ENCODE peak calls at places on chromosomes 2 and 18, in eight cellular contexts. Q is HCT116, B is H9, E is fibroblast of lung, V is neural progenitor cell, A is endothelial cell of umbilical vein, X is HepG2, R is SK-N-SH. C is an unnamed sample. For H4K20me1 and H3K4me1, the result is how much of the 10 kb centered on the place peaks cover.

GRCh38 chr2:165067958-165068612 is 112.8 kb upstream of the SLC38A11 start:
- DNase-seq in X (no peak), B (peak), A (peak), R (peak), V (peak), E (peak), Q (no peak), C (no peak)

GRCh38 chr2:210756821-210757220 is 200.4 kb downstream of the CPS1 start:
- DNase-seq in R (no peak), E (peak), A (no peak), V (no peak), B (no peak), Q (no peak), X (no peak), C (no peak)

GRCh38 chr2:3483986-3484960 is 35.1 kb downstream of the ADI1 start:
- DNase-seq in E (no peak), B (no peak), X (no peak), V (no peak), Q (no peak), R (peak), A (no peak), C (no peak)

GRCh38 chr2:62340981-62341624 is 145.2 kb downstream of the B3GNT2 start:
- DNase-seq in R (peak), X (no peak), B (no peak), Q (no peak), E (peak), V (no peak), A (no peak), C (peak)

GRCh38 chr2:26522325-26523120 is 44.6 kb upstream of the OTOF start:
- DNase-seq in R (no peak), Q (no peak), E (no peak), X (no peak), B (no peak), A (no peak), V (no peak), C (peak)

GRCh38 chr2:85240055-85240454 is 87.7 kb downstream of the TGOLN2 start:
- DNase-seq in R (no peak), Q (no peak), A (peak), B (no peak), E (no peak), X (no peak), V (no peak), C (no peak)

GRCh38 chr18:37309059-37309458 is 256.5 kb downstream of the CELF4 start:
- DNase-seq in Q (no peak), X (peak), R (no peak), B (no peak), A (no peak), V (no peak), E (no peak), C (no peak)

GRCh38 chr2:2192385-2192957 is 138.6 kb downstream of the MYT1L start:
- DNase-seq in X (no peak), A (no peak), E (no peak), R (peak), V (no peak), Q (no peak), B (no peak), C (no peak)

GRCh38 chr2:12257476-12257875 is 459.3 kb upstream of the TRIB2 start:
- DNase-seq in B (no peak), V (no peak), R (no peak), A (no peak), Q (no peak), X (no peak), E (no peak), C (no peak)

GRCh38 chr2:226981731-226982373 is 146.0 kb downstream of the RHBDD1 start:
- DNase-seq in R (no peak), E (no peak), A (no peak), X (no peak), B (no peak), V (no peak), Q (no peak), C (no peak)

GRCh38 chr18:39149211-39149806 is 1583.7 kb upstream of the CELF4 start:
- DNase-seq in X (no peak), E (no peak), Q (peak), R (no peak), V (peak), B (no peak), A (no peak), C (no peak)

GRCh38 chr2:9952286-9952737 is 819 bp downstream of the GRHL1 start:
- DNase-seq in X (no peak), A (no peak), Q (no peak), R (no peak), B (no peak), E (no peak), V (no peak), C (no peak)

GRCh38 chr2:3651686-3652516 is 6.1 kb upstream of the ALLC start:
- DNase-seq in A (peak), B (peak), V (peak), R (peak), E (peak), X (peak), Q (no peak), C (no peak)

GRCh38 chr2:168215813-168216212 is 31.6 kb downstream of the STK39 start:
- DNase-seq in E (peak), A (no peak), B (no peak), V (no peak), X (no peak), Q (no peak), R (no peak), C (no peak)
- H4K20me1 ChIP-seq in E (under half), A (under half), B (under half), V (under half), X (under half), Q (under half), R (under half), C (under half)

DNA sequence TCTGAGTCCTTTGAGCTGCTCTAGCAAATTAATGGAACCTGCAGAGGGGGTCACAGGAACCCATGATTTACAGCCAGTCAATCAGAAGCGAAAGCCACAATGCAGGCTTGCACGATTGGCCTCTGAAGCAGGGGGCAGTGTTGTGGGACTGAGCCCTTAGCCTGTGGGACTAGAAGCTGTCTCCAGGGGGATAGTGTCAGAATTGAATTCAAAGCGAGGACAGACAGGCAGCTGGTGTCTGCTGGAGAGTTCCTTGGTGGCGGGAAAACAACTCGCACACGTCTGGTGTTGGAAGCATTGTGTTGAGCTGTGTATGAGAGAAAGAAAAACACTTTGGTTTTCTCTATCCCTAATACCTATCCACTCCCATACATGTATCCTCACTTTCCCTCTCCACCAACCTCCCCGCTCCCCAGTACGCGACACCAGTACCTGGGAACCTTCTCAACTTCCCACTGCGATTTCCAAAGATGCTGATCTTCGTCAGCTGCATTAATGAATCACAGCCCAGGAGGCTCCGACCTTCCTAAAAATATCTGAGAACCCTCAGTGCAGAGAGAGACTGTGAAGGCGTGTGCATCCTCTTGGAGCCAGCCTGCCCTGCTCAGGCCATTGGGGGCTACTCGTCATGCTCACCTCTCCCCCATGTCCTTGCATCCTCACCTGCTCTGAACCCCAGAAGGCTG is 88.2 kb downstream of the HS1BP3 start:
- DNase-seq in A (no peak), Q (no peak), E (no peak), X (peak), B (peak), R (no peak), V (peak), C (no peak)
- H3K4me1 ChIP-seq in A (under half), Q (under half), E (under half), X (half or more), B (under half), R (half or more), V (under half), C (under half)

GRCh38 chr2:237643066-237643465 is 15.7 kb downstream of the LRRFIP1 start:
- DNase-seq in Q (no peak), V (no peak), B (no peak), R (no peak), E (no peak), X (no peak), A (no peak), C (no peak)
- H4K20me1 ChIP-seq in Q (under half), V (under half), B (under half), R (under half), E (under half), X (under half), A (under half), C (under half)

DNA sequence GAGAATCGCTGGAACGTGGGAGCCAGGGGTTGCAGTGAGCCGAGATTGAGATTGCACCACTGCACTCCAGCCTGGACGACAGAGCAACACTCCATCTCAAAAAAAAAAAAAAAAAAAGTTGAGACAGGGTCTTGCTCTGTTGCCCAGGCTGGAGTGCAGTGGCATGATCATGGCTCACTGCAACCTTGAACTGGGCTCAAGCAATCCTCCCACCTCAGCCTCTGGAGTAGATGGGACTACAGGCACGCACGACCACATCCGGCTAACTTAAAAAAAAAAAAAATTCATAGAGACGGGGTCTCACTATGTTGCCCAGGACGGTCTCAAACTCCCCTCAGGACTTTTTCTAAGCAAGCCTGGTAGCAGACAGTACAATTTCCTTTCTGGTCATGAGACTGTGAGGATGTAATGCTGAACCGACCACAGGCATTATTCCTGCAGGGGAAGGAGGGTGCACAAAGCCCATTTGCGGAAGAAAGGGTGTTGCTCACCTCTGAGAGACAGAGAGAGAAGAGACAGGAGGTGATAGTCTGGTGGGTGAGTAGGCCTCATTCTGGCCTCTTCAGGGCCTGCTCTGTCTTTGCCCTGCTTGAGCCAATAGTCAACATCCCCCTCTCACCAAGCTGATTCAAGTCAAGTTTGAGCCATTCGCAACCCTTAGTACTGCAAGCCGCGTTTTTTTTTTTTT is 205.3 kb downstream of the ZFP36L2 start:
- DNase-seq in Q (no peak), R (no peak), E (peak), X (no peak), B (no peak), V (no peak), A (no peak), C (no peak)
- H3K4me1 ChIP-seq in Q (under half), R (under half), E (under half), X (half or more), B (under half), V (under half), A (under half), C (under half)

GRCh38 chr2:159218389-159218788 is 68.1 kb downstream of the WDSUB1 start:
- DNase-seq in B (no peak), E (no peak), V (no peak), Q (no peak), A (no peak), R (no peak), X (no peak), C (no peak)
- H4K20me1 ChIP-seq in B (under half), E (under half), V (under half), Q (under half), A (under half), R (under half), X (under half), C (under half)

GRCh38 chr2:223959688-223960087 is 2.4 kb downstream of the MRPL44 start:
- DNase-seq in E (peak), Q (no peak), X (no peak), A (peak), R (no peak), V (no peak), B (no peak), C (no peak)
- H3K4me1 ChIP-seq in E (under half), Q (under half), X (half or more), A (under half), R (under half), V (under half), B (under half), C (under half)

DNA sequence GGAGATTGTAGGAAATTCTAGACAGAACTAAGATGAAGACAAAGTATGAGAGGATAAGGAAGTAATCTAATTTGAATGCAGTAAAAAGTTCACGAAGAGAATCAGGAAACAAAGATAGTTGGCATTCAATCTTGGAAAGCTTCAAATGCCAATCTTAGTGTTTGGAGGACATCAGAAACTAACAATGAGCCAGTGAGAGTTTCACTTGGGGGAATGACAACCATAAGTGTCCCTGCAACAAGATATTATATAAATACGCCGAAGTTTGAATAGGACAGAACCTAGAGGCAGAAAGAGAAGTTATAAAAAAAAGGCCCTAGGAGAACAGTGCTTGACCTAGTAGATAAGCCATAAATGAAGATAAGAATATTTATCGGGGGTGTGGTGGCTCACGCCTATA is 11.1 kb downstream of the SNRPG start:
- DNase-seq in X (no peak), A (no peak), V (no peak), E (no peak), B (no peak), R (no peak), Q (no peak), C (no peak)
- H4K20me1 ChIP-seq in X (under half), A (under half), V (under half), E (under half), B (under half), R (under half), Q (under half), C (under half)

GRCh38 chr2:161170377-161170776 is 10.1 kb downstream of the TANK start:
- DNase-seq in Q (no peak), R (no peak), A (no peak), E (no peak), X (no peak), B (no peak), V (no peak), C (no peak)
- H3K4me1 ChIP-seq in Q (under half), R (under half), A (under half), E (under half), X (half or more), B (under half), V (under half), C (under half)